ENCODE peak calls at places on chromosomes 6 and 20, in seven cellular contexts. One of them, this sample, is unnamed.

GRCh38 chr6:158322724-158323560 is 10.7 kb downstream of the TULP4 start:
- DNase-seq in NCI-H69: no peak
- DNase-seq in putamen: peak; percentile 64
- DNase-seq in H7: no peak
- DNase-seq in T follicular helper cell: no peak
- DNase-seq in gastrocnemius medialis: no peak
- DNase-seq in AG09309: peak; percentile 37
- DNase-seq in this sample: no peak

GRCh38 chr20:48292806-48293205 is 507.5 kb upstream of the SULF2 start:
- DNase-seq in gastrocnemius medialis: no peak
- DNase-seq in putamen: no peak
- DNase-seq in T follicular helper cell: no peak
- DNase-seq in H7: peak; percentile 39
- DNase-seq in AG09309: no peak
- DNase-seq in NCI-H69: no peak
- DNase-seq in this sample: no peak

GRCh38 chr6:38801305-38801704 is 86.2 kb downstream of the DNAH8 start:
- DNase-seq in gastrocnemius medialis: no peak
- DNase-seq in H7: no peak
- DNase-seq in T follicular helper cell: no peak
- DNase-seq in putamen: no peak
- DNase-seq in AG09309: no peak
- DNase-seq in NCI-H69: peak; percentile 6
- DNase-seq in this sample: no peak

GRCh38 chr6:140979642-140980091 is 1153.1 kb upstream of the GJE1 start:
- DNase-seq in gastrocnemius medialis: peak; percentile 37
- DNase-seq in T follicular helper cell: no peak
- DNase-seq in putamen: no peak
- DNase-seq in H7: no peak
- DNase-seq in AG09309: peak; percentile 89
- DNase-seq in NCI-H69: no peak
- DNase-seq in this sample: peak; percentile 65

GRCh38 chr6:108080010-108080780 is 5.7 kb upstream of the OSTM1 start:
- DNase-seq in T follicular helper cell: no peak
- DNase-seq in H7: no peak
- DNase-seq in putamen: no peak
- DNase-seq in AG09309: no peak
- DNase-seq in NCI-H69: peak; percentile 67
- DNase-seq in gastrocnemius medialis: no peak
- DNase-seq in this sample: no peak

GRCh38 chr20:63612276-63612931 is 14.5 kb downstream of the GMEB2 start:
- DNase-seq in T follicular helper cell: no peak
- DNase-seq in NCI-H69: no peak
- DNase-seq in H7: no peak
- DNase-seq in gastrocnemius medialis: no peak
- DNase-seq in AG09309: no peak
- DNase-seq in putamen: no peak
- DNase-seq in this sample: no peak

GRCh38 chr20:62816879-62817873 is at the start of gene COL9A3:
- DNase-seq in AG09309: no peak
- DNase-seq in NCI-H69: peak; percentile 30
- DNase-seq in gastrocnemius medialis: no peak
- DNase-seq in T follicular helper cell: no peak
- DNase-seq in H7: peak; percentile 91
- DNase-seq in putamen: peak; percentile 83
- DNase-seq in this sample: no peak

GRCh38 chr6:167826230-167827061 is at the start of gene AFDN:
- DNase-seq in AG09309: no peak
- DNase-seq in NCI-H69: peak; percentile 86
- DNase-seq in T follicular helper cell: peak; percentile 59
- DNase-seq in gastrocnemius medialis: peak; percentile 49
- DNase-seq in putamen: peak; percentile 76
- DNase-seq in H7: peak; percentile 92
- DNase-seq in this sample: peak; percentile 83

GRCh38 chr20:49786671-49787370 is 25.8 kb upstream of the SLC9A8 start:
- DNase-seq in H7: no peak
- DNase-seq in putamen: no peak
- DNase-seq in NCI-H69: no peak
- DNase-seq in AG09309: no peak
- DNase-seq in T follicular helper cell: no peak
- DNase-seq in gastrocnemius medialis: no peak
- DNase-seq in this sample: no peak